ENCODE peak calls at places on chromosomes 16 and 17, in six cellular contexts. R is SK-N-SH, G is right atrium auricular region, T is OCI-LY7, U is mesenchymal stem cell, O is NCI-H1436. F is an unnamed sample.

GRCh38 chr17:75793453-75793852 is 8.8 kb downstream of the UNK start:
- DNase-seq in T (no peak), O (no peak), U (no peak), R (no peak), G (no peak), F (no peak)

GRCh38 chr16:828891-829290 is 28.4 kb upstream of the GNG13 start:
- DNase-seq in U (no peak), T (no peak), O (no peak), R (no peak), G (no peak), F (no peak)

GRCh38 chr17:65231662-65232335 is 94.6 kb downstream of the RGS9 start:
- DNase-seq in G (no peak), R (peak; percentile 86), T (peak; percentile 71), U (peak; percentile 83), O (peak; percentile 76), F (peak; percentile 87)

GRCh38 chr16:71929048-71929447 is 33.7 kb downstream of the IST1 start:
- DNase-seq in T (no peak), U (peak; percentile 84), G (no peak), R (no peak), O (no peak), F (peak; percentile 72)

GRCh38 chr17:68207651-68208253 is 40.1 kb upstream of the AMZ2 start:
- DNase-seq in R (no peak), T (no peak), U (no peak), G (no peak), O (no peak), F (no peak)

GRCh38 chr16:53995378-53995777 is 291.2 kb downstream of the IRX3 start:
- DNase-seq in G (no peak), U (no peak), R (no peak), T (no peak), O (no peak), F (no peak)

GRCh38 chr17:45906237-45906636 is 11.9 kb downstream of the MAPT start:
- DNase-seq in U (no peak), O (peak; percentile 73), T (no peak), R (peak; percentile 57), G (no peak), F (no peak)

GRCh38 chr16:78098087-78098486 is 1.4 kb upstream of the WWOX start:
- DNase-seq in R (no peak), O (no peak), T (no peak), G (no peak), U (no peak), F (no peak)

GRCh38 chr17:37391146-37391545 is 15.4 kb downstream of the C17orf78 start:
- DNase-seq in G (no peak), T (no peak), R (no peak), O (no peak), U (peak; percentile 34), F (peak; percentile 26)

GRCh38 chr17:31803494-31804213 is 55.4 kb downstream of the COPRS start:
- DNase-seq in T (no peak), G (no peak), O (no peak), R (no peak), U (peak; percentile 44), F (no peak)

GRCh38 chr16:82832861-82833260 is 206.1 kb downstream of the CDH13 start:
- DNase-seq in U (peak; percentile 13), R (no peak), T (no peak), G (no peak), O (no peak), F (peak; percentile 83)

GRCh38 chr17:36094746-36095145 is 4.8 kb upstream of the CCL3 start:
- DNase-seq in O (no peak), T (no peak), U (no peak), R (no peak), G (no peak), F (no peak)

GRCh38 chr16:14564323-14564722 is 65.7 kb downstream of the PARN start:
- DNase-seq in T (no peak), O (no peak), G (no peak), U (no peak), R (no peak), F (no peak)

GRCh38 chr17:20225162-20226115 is 216.3 kb downstream of the SPECC1 start:
- DNase-seq in T (no peak), U (no peak), R (peak; percentile 14), O (no peak), G (no peak), F (no peak)

GRCh38 chr17:57210224-57210553 is 46.1 kb upstream of the MSI2 start:
- DNase-seq in O (no peak), G (no peak), U (no peak), R (no peak), T (no peak), F (no peak)

GRCh38 chr17:27762527-27763305 is 37.6 kb downstream of the NOS2 start:
- DNase-seq in O (no peak), U (peak; percentile 23), G (no peak), R (no peak), T (peak; percentile 16), F (peak; percentile 49)

GRCh38 chr16:70694088-70694487 is 8.2 kb upstream of the MTSS2 start:
- DNase-seq in G (no peak), O (no peak), R (no peak), T (no peak), U (peak; percentile 75), F (peak; percentile 83)

GRCh38 chr17:18043491-18043890 is 4.3 kb downstream of the GID4 start:
- DNase-seq in G (no peak), R (no peak), O (no peak), T (peak; percentile 33), U (peak; percentile 30), F (peak; percentile 49)

GRCh38 chr16:68444058-68444657 is 4.2 kb downstream of the SMPD3 start:
- DNase-seq in U (peak; percentile 48), T (no peak), R (no peak), G (no peak), O (no peak), F (peak; percentile 33)

F was measured in cardiac fibroblast.